ENCODE peak calls at places on chromosomes 13 and 19, in seven cellular contexts. J is GM12892, R is K562, O is H1, G is SK-N-SH, I is HepG2, B is GM12878. P is an unnamed sample.

GRCh38 chr13:48302920-48303330 is 626 bp upstream of the RB1 start:
- DNase-seq in R (no peak), O (no peak), G (no peak), I (no peak), B (no peak), J (no peak), P (no peak)

GRCh38 chr13:20869540-20869939 is 33.0 kb downstream of the XPO4 start:
- DNase-seq in I (no peak), B (no peak), O (no peak), J (no peak), R (no peak), G (peak; percentile 6), P (no peak)

GRCh38 chr19:52492991-52493470 is 34.4 kb upstream of the ZNF808 start:
- DNase-seq in O (peak; percentile 44), I (no peak), R (no peak), B (no peak), J (no peak), G (peak; percentile 8), P (no peak)

GRCh38 chr19:42466521-42467436 is 24.0 kb upstream of the CXCL17 start:
- DNase-seq in J (peak; percentile 31), B (no peak), I (no peak), O (no peak), G (no peak), R (no peak), P (peak; percentile 10)

GRCh38 chr19:43606569-43607229 is 5.2 kb upstream of the SRRM5 start:
- DNase-seq in R (no peak), B (no peak), J (no peak), G (no peak), I (no peak), O (no peak), P (no peak)

GRCh38 chr19:3178377-3178972 is at the start of gene S1PR4:
- DNase-seq in O (no peak), R (no peak), J (peak; percentile 86), G (no peak), B (no peak), I (no peak), P (peak; percentile 83)

GRCh38 chr19:42287017-42287825 is 14.7 kb upstream of the PRR19 start:
- DNase-seq in O (no peak), J (no peak), I (no peak), G (no peak), B (no peak), R (no peak), P (no peak)

GRCh38 chr19:18470153-18470552 is 32.2 kb upstream of the ISYNA1 start:
- DNase-seq in O (no peak), I (peak; percentile 55), J (no peak), B (no peak), G (peak; percentile 75), R (peak; percentile 76), P (peak; percentile 48)

GRCh38 chr13:72043361-72043760 is 176.4 kb upstream of the DACH1 start:
- DNase-seq in I (no peak), B (no peak), O (no peak), G (no peak), J (no peak), R (no peak), P (no peak)

GRCh38 chr19:7918615-7919421 is 1.3 kb upstream of the SNAPC2 start:
- DNase-seq in I (peak; percentile 81), J (no peak), O (no peak), R (no peak), G (no peak), B (no peak), P (no peak)

GRCh38 chr13:45120967-45121366 is 657 bp downstream of the GTF2F2 start:
- DNase-seq in I (no peak), G (no peak), R (no peak), O (no peak), B (no peak), J (no peak), P (no peak)

GRCh38 chr13:111202745-111203144 is 87.6 kb downstream of the ARHGEF7 start:
- DNase-seq in J (no peak), O (no peak), B (no peak), R (peak; percentile 41), G (peak; percentile 69), I (no peak), P (peak; percentile 56)
- TF ChIP-seq TAF1 in J (no peak), O (no peak), B (peak; percentile 22), R (no peak), G (no peak), I (no peak), P (no peak)

GRCh38 chr19:29836409-29836825 is 24.6 kb downstream of the CCNE1 start:
- DNase-seq in B (peak; percentile 86), I (no peak), R (no peak), O (no peak), G (no peak), J (peak; percentile 51), P (peak; percentile 57)
- TF ChIP-seq TAF1 in B (no peak), I (no peak), R (no peak), O (no peak), G (no peak), J (no peak), P (no peak)

GRCh38 chr13:41610426-41610825 is 153.1 kb downstream of the RGCC start:
- DNase-seq in B (no peak), J (no peak), R (no peak), O (no peak), G (no peak), I (peak; percentile 66), P (no peak)
- TF ChIP-seq TAF1 in B (no peak), J (no peak), R (no peak), O (no peak), G (no peak), I (no peak), P (no peak)

DNA sequence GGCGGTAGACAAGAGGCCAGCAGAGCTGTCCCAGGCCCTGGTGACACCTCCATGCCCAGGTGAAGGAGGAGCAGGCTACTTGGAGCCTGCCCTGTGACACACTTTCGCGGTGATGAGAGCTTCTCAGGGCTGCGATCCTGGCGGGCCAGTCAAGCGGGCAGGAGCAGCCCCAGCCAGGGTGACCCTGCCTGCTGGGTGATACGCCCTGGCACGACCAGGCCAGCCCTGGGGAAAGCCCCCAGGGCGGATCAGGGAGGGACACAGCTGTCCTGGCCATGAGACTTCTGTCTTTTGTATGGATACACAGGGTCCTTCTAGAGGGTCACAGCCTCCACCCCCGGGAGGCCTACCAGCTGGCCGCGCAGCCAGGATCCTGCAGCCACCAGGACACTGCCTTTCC is 13.1 kb downstream of the DNM2 start:
- DNase-seq in I (no peak), B (no peak), O (no peak), R (no peak), G (no peak), J (no peak), P (no peak)
- TF ChIP-seq TAF1 in I (no peak), B (no peak), O (no peak), R (no peak), G (no peak), J (no peak), P (no peak)

GRCh38 chr19:50835785-50836542 is 2.6 kb upstream of the KLK15 start:
- DNase-seq in O (no peak), G (peak; percentile 96), B (peak; percentile 26), I (peak; percentile 38), J (peak; percentile 93), R (peak; percentile 96), P (peak; percentile 88)
- TF ChIP-seq TAF1 in O (no peak), G (no peak), B (peak; percentile 29), I (peak; percentile 28), J (no peak), R (peak; percentile 27), P (no peak)

GRCh38 chr13:113882266-113882627 is 18.4 kb upstream of the GAS6 start:
- DNase-seq in R (no peak), I (no peak), B (no peak), J (no peak), G (no peak), O (no peak), P (no peak)
- TF ChIP-seq TAF1 in R (no peak), I (no peak), B (no peak), J (no peak), G (no peak), O (no peak), P (no peak)

GRCh38 chr19:47776568-47776967 is 1.9 kb upstream of the SELENOW start:
- DNase-seq in G (no peak), J (no peak), O (no peak), R (no peak), I (peak; percentile 77), B (no peak), P (no peak)
- TF ChIP-seq TAF1 in G (no peak), J (no peak), O (no peak), R (no peak), I (no peak), B (no peak), P (no peak)

P was measured in GM12891.